ENCODE peak calls at places on chromosomes 11 and 22, in seven cellular contexts. S is A549, N is stomach, R is tibial nerve, I is prostate gland, O is right lobe of liver, D is IMR-90. L is an unnamed sample.
A peak's percentile ranks its signal among the peaks of the same experiment; 100 is the strongest.

GRCh38 chr11:115606223-115607220 is 102.3 kb upstream of the CADM1 start:
- DNase-seq in N (peak; percentile 31), S (no peak), D (peak; percentile 67), O (no peak), I (peak; percentile 15), R (peak; percentile 16), L (no peak)

GRCh38 chr22:49160261-49161001 is 667.2 kb downstream of the BRD1 start:
- DNase-seq in I (no peak), R (no peak), D (no peak), O (peak; percentile 45), N (no peak), S (no peak), L (no peak)

GRCh38 chr11:21104641-21105040 is 435.3 kb downstream of the NELL1 start:
- DNase-seq in R (no peak), I (no peak), D (no peak), O (no peak), S (no peak), N (no peak), L (no peak)

GRCh38 chr22:23484651-23485050 is 95.4 kb downstream of the IGLL1 start:
- DNase-seq in I (no peak), N (no peak), R (no peak), D (no peak), S (no peak), O (no peak), L (no peak)

GRCh38 chr22:29004647-29005371 is 56.8 kb downstream of the C22orf31 start:
- DNase-seq in R (no peak), S (no peak), I (peak; percentile 73), O (peak; percentile 83), N (peak; percentile 85), D (peak; percentile 15), L (no peak)

GRCh38 chr11:93013646-93014045 is 44.2 kb downstream of the MTNR1B start:
- DNase-seq in I (no peak), D (peak; percentile 54), R (no peak), S (no peak), O (no peak), N (no peak), L (no peak)

GRCh38 chr11:27582686-27583085 is 76.1 kb upstream of the LIN7C start:
- DNase-seq in N (no peak), D (no peak), I (no peak), R (no peak), S (no peak), O (no peak), L (no peak)

GRCh38 chr11:117809236-117810055 is 12.4 kb upstream of the DSCAML1 start:
- DNase-seq in R (peak; percentile 44), D (peak; percentile 8), I (peak; percentile 19), N (peak; percentile 60), O (peak; percentile 66), S (peak; percentile 86), L (no peak)

GRCh38 chr11:694563-695331 is at the start of gene DEAF1:
- DNase-seq in R (peak; percentile 98), N (peak; percentile 99), D (peak; percentile 96), S (peak; percentile 37), I (peak; percentile 98), O (peak; percentile 98), L (peak; percentile 100)

GRCh38 chr11:2708151-2708581 is 8.4 kb upstream of the KCNQ1OT1 start:
- DNase-seq in D (no peak), I (peak; percentile 35), O (no peak), N (no peak), S (no peak), R (peak; percentile 57), L (no peak)

GRCh38 chr11:119157088-119157487 is 8.2 kb downstream of the ABCG4 start:
- DNase-seq in O (no peak), S (no peak), N (peak; percentile 56), R (no peak), D (no peak), I (no peak), L (no peak)

GRCh38 chr11:94835571-94835970 is 67.4 kb downstream of the AMOTL1 start:
- DNase-seq in I (no peak), D (peak; percentile 70), N (no peak), O (no peak), R (no peak), S (no peak), L (no peak)

GRCh38 chr22:41621911-41622179 is 750 bp downstream of the XRCC6 start:
- DNase-seq in I (no peak), S (no peak), N (no peak), R (no peak), D (no peak), O (no peak), L (no peak)

GRCh38 chr11:111819161-111820058 is 52.0 kb downstream of the ALG9 start:
- DNase-seq in D (peak; percentile 82), N (peak; percentile 65), S (no peak), I (no peak), O (no peak), R (no peak), L (no peak)

GRCh38 chr11:123434262-123434661 is 4.2 kb downstream of the GRAMD1B start:
- DNase-seq in R (no peak), O (no peak), S (peak; percentile 31), D (peak; percentile 22), N (no peak), I (no peak), L (no peak)

GRCh38 chr11:65862941-65863888 is 3.0 kb downstream of the MUS81 start:
- DNase-seq in N (no peak), O (peak; percentile 53), D (no peak), R (no peak), I (no peak), S (no peak), L (no peak)

GRCh38 chr22:45455212-45455611 is 41.7 kb downstream of the RIBC2 start:
- DNase-seq in O (no peak), S (no peak), N (no peak), I (no peak), D (no peak), R (no peak), L (no peak)

GRCh38 chr11:67320011-67320410 is 16.7 kb downstream of the SSH3 start:
- DNase-seq in O (no peak), N (no peak), D (peak; percentile 71), I (no peak), S (no peak), R (no peak), L (no peak)

GRCh38 chr22:17952273-17952801 is 72.0 kb downstream of the MICAL3 start:
- DNase-seq in I (no peak), O (peak; percentile 87), D (no peak), R (no peak), N (no peak), S (no peak), L (no peak)

GRCh38 chr11:76162336-76163288 is 43.7 kb downstream of the WNT11 start:
- DNase-seq in I (no peak), S (no peak), R (no peak), N (no peak), D (no peak), O (peak; percentile 43), L (no peak)

GRCh38 chr11:44792171-44792570 is 65.4 kb downstream of the TSPAN18 start:
- DNase-seq in O (no peak), S (no peak), N (no peak), D (no peak), I (no peak), R (no peak), L (no peak)

GRCh38 chr11:101034076-101034475 is 95.5 kb downstream of the PGR start:
- DNase-seq in O (no peak), I (peak; percentile 67), N (peak; percentile 38), S (no peak), D (no peak), R (peak; percentile 72), L (peak; percentile 17)

GRCh38 chr11:115896084-115896483 is 391.9 kb upstream of the CADM1 start:
- DNase-seq in I (no peak), R (no peak), S (no peak), N (no peak), D (no peak), O (no peak), L (no peak)

GRCh38 chr11:131675489-131675888 is 305.1 kb downstream of the NTM start:
- DNase-seq in I (no peak), N (no peak), O (no peak), S (no peak), D (peak; percentile 63), R (no peak), L (no peak)

GRCh38 chr22:38041760-38042584 is 15.2 kb upstream of the PICK1 start:
- DNase-seq in O (no peak), R (no peak), S (no peak), N (no peak), I (no peak), D (no peak), L (no peak)

GRCh38 chr11:6608011-6608410 is 4.0 kb downstream of the TAF10 start:
- DNase-seq in S (no peak), R (no peak), D (no peak), I (no peak), O (no peak), N (no peak), L (peak; percentile 81)
- TF ChIP-seq POLR2A in S (no peak), R (no peak), D (no peak), I (no peak), O (no peak), N (no peak), L (no peak)

DNA sequence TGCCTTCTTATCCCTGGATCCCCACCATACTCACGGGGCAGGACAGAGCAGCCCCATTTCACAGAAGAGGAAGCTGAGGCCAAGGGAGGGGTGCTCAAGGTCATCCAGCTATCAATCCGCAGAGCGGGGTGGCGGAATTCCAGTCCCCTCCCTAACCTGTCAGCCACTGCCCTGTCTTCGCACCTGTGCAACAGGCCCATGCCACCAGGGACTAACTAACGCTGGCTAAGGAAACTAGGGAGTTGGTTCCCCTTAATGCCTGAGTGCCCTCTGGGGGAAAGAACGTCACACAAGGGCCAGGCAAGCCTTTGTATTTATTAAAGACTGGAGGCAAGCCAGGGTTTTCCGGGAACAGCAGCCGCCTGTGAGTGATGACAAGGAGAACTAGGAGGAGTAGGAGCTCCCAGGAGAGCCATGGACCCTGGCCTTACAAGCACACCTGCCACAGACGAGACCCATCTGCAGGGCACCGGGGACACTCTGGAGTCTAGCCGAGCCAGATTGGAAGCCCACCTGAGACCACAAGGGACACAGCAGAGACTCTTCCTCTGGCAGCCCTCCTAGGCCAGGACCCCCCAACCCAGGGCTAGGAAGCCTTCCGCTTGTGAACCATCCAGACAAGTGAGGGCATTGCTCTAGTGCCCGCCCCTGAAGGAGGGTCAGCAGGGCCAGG is 64.4 kb downstream of the MYH9 start:
- DNase-seq in N (peak; percentile 73), O (no peak), D (peak; percentile 71), R (peak; percentile 74), S (no peak), I (peak; percentile 88), L (peak; percentile 92)
- TF ChIP-seq CTCF in N (no peak), O (no peak), D (peak; percentile 5), R (no peak), S (no peak), I (peak; percentile 27), L (no peak)

DNA sequence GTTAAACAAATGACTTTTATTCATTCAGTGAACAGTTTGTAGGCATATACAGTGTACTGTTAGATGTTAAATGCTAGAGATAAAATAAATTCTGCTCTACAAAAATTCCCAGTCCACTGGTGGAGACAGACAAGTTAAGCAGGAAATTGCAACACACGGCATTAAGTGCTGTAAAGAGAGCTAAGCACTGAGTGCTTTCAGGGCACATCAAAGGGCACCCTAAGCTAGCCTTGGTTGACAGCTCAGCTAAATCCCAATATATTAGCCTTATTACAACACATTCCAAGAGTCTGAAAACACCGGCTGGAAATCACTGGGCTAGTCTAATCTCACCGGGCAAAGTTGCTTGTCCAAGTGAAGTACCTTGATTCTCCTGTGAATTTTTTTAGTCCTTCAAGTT is 55.1 kb downstream of the NOX4 start:
- DNase-seq in O (no peak), N (no peak), D (peak; percentile 58), I (no peak), S (no peak), R (no peak), L (no peak)
- TF ChIP-seq POLR2A in O (no peak), N (no peak), D (no peak), I (no peak), S (no peak), R (no peak), L (no peak)

GRCh38 chr22:21713428-21714058 is 22.1 kb downstream of the YPEL1 start:
- DNase-seq in R (no peak), N (no peak), S (no peak), O (peak; percentile 47), I (no peak), D (no peak), L (no peak)
- TF ChIP-seq CTCF in R (no peak), N (no peak), S (no peak), O (no peak), I (no peak), D (no peak), L (no peak)